ENCODE peak calls at places on chromosomes 6 and 20, in eight cellular contexts. J, S, C, B, K, E, N and A are unnamed samples.

GRCh38 chr6:13260831-13261230 is 67.5 kb downstream of the TBC1D7 start:
- DNase-seq in S (no peak), E (no peak), K (no peak), C (no peak), B (no peak), N (no peak), J (no peak), A (no peak)

GRCh38 chr6:56677559-56677958 is 34.9 kb upstream of the DST start:
- DNase-seq in N (no peak), K (no peak), J (no peak), B (no peak), C (no peak), S (no peak), E (peak), A (no peak)

GRCh38 chr6:77034161-77034560 is 429.1 kb downstream of the HTR1B start:
- DNase-seq in S (no peak), N (no peak), J (peak), K (no peak), C (no peak), B (no peak), E (peak), A (no peak)

GRCh38 chr20:12882832-12883506 is 125.8 kb upstream of the SPTLC3 start:
- DNase-seq in K (no peak), E (peak), B (no peak), J (no peak), S (peak), C (no peak), N (no peak), A (no peak)

GRCh38 chr6:147108256-147108910 is 95.8 kb upstream of the STXBP5 start:
- DNase-seq in K (no peak), J (no peak), N (no peak), C (no peak), S (no peak), E (no peak), B (no peak), A (no peak)

GRCh38 chr20:19940945-19941590 is 76.1 kb upstream of the NAA20 start:
- DNase-seq in J (no peak), C (no peak), K (no peak), N (no peak), B (no peak), E (no peak), S (no peak), A (no peak)

GRCh38 chr20:47606414-47607207 is 104.9 kb downstream of the NCOA3 start:
- DNase-seq in S (no peak), C (no peak), B (no peak), N (no peak), J (no peak), E (no peak), K (no peak), A (no peak)

GRCh38 chr6:2081155-2082138 is 164.0 kb downstream of the GMDS start:
- DNase-seq in C (peak), K (no peak), B (no peak), E (no peak), J (no peak), S (no peak), N (no peak), A (peak)

GRCh38 chr6:167467793-167468431 is 143.0 kb downstream of the TTLL2 start:
- DNase-seq in J (no peak), S (no peak), N (no peak), C (no peak), B (no peak), K (no peak), E (no peak), A (no peak)

GRCh38 chr20:8375898-8376297 is 243.8 kb downstream of the PLCB1 start:
- DNase-seq in B (no peak), K (no peak), N (no peak), J (no peak), E (no peak), S (no peak), C (no peak), A (no peak)

GRCh38 chr20:45695496-45695895 is 6.3 kb upstream of the WFDC13 start:
- DNase-seq in E (no peak), C (no peak), J (no peak), S (no peak), B (no peak), N (no peak), K (no peak), A (no peak)

GRCh38 chr6:35419431-35419830 is 32.7 kb upstream of the FANCE start:
- DNase-seq in C (no peak), B (no peak), N (no peak), E (peak), K (no peak), S (no peak), J (no peak), A (no peak)

GRCh38 chr6:14827366-14827765 is 418.5 kb upstream of the JARID2 start:
- DNase-seq in C (no peak), J (no peak), B (no peak), S (no peak), E (no peak), K (no peak), N (no peak), A (no peak)

GRCh38 chr6:70216767-70217166 is 86.1 kb downstream of the COL9A1 start:
- DNase-seq in N (no peak), C (no peak), J (no peak), E (no peak), S (no peak), K (no peak), B (no peak), A (no peak)

GRCh38 chr6:83461438-83461837 is 30.6 kb upstream of the ME1 start:
- DNase-seq in K (no peak), C (no peak), E (peak), N (no peak), J (no peak), B (no peak), S (no peak), A (no peak)

GRCh38 chr6:132962936-132963579 is 148.7 kb downstream of the RPS12 start:
- DNase-seq in S (peak), J (peak), K (no peak), B (no peak), C (peak), N (peak), E (peak), A (peak)

GRCh38 chr6:149939909-149940672 is 1.7 kb upstream of the ULBP2 start:
- DNase-seq in K (no peak), B (no peak), J (no peak), E (no peak), C (no peak), N (no peak), S (no peak), A (no peak)

GRCh38 chr20:35129647-35130069 is 17.5 kb downstream of the EDEM2 start:
- DNase-seq in J (no peak), S (no peak), B (no peak), K (no peak), N (no peak), E (peak), C (no peak), A (no peak)